ENCODE peak calls at places on chromosome 12, in six cellular contexts. One of them, this sample, is unnamed.
A peak's percentile ranks its signal among the peaks of the same experiment; 100 is the strongest.

GRCh38 chr12:14417717-14418116 is 52.2 kb downstream of the ATF7IP start:
- DNase-seq in endothelial cell of umbilical vein: peak; percentile 96
- DNase-seq in A549: no peak
- DNase-seq in K562: peak; percentile 24
- DNase-seq in HepG2: peak; percentile 33
- DNase-seq in GM12878: no peak
- DNase-seq in this sample: peak; percentile 49

GRCh38 chr12:8948711-8949524 is 527 bp downstream of the M6PR start:
- DNase-seq in endothelial cell of umbilical vein: peak; percentile 50
- DNase-seq in A549: peak; percentile 28
- DNase-seq in K562: peak; percentile 50
- DNase-seq in HepG2: peak; percentile 7
- DNase-seq in GM12878: no peak
- DNase-seq in this sample: peak; percentile 69

GRCh38 chr12:109134186-109134917 is 18.0 kb downstream of the ACACB start:
- DNase-seq in endothelial cell of umbilical vein: no peak
- DNase-seq in A549: peak; percentile 62
- DNase-seq in K562: peak; percentile 45
- DNase-seq in HepG2: no peak
- DNase-seq in GM12878: no peak
- DNase-seq in this sample: peak; percentile 43

GRCh38 chr12:101740980-101741379 is 1.7 kb upstream of the SYCP3 start:
- DNase-seq in endothelial cell of umbilical vein: no peak
- DNase-seq in A549: no peak
- DNase-seq in K562: no peak
- DNase-seq in HepG2: no peak
- DNase-seq in GM12878: no peak
- DNase-seq in this sample: no peak

GRCh38 chr12:80632835-80633234 is 74.6 kb upstream of the MYF6 start:
- DNase-seq in endothelial cell of umbilical vein: no peak
- DNase-seq in A549: no peak
- DNase-seq in K562: no peak
- DNase-seq in HepG2: peak; percentile 23
- DNase-seq in GM12878: no peak
- DNase-seq in this sample: peak; percentile 42

GRCh38 chr12:100473716-100474150 is at the start of gene NR1H4:
- DNase-seq in endothelial cell of umbilical vein: no peak
- DNase-seq in A549: peak; percentile 18
- DNase-seq in K562: no peak
- DNase-seq in HepG2: peak; percentile 32
- DNase-seq in GM12878: no peak
- DNase-seq in this sample: no peak

GRCh38 chr12:109763201-109763841 is 49.7 kb downstream of the FAM222A start:
- DNase-seq in endothelial cell of umbilical vein: peak; percentile 21
- DNase-seq in A549: no peak
- DNase-seq in K562: peak; percentile 10
- DNase-seq in HepG2: no peak
- DNase-seq in GM12878: no peak
- DNase-seq in this sample: peak; percentile 72

GRCh38 chr12:51383281-51383905 is 7.8 kb downstream of the GALNT6 start:
- DNase-seq in endothelial cell of umbilical vein: no peak
- DNase-seq in A549: no peak
- DNase-seq in K562: no peak
- DNase-seq in HepG2: no peak
- DNase-seq in GM12878: no peak
- DNase-seq in this sample: peak; percentile 36

GRCh38 chr12:117789195-117789912 is 179.4 kb downstream of the KSR2 start:
- DNase-seq in endothelial cell of umbilical vein: no peak
- DNase-seq in A549: no peak
- DNase-seq in K562: no peak
- DNase-seq in HepG2: no peak
- DNase-seq in GM12878: no peak
- DNase-seq in this sample: no peak

GRCh38 chr12:132524405-132524804 is 34.5 kb downstream of the FBRSL1 start:
- DNase-seq in endothelial cell of umbilical vein: no peak
- DNase-seq in A549: peak; percentile 97
- DNase-seq in K562: no peak
- DNase-seq in HepG2: no peak
- DNase-seq in GM12878: no peak
- DNase-seq in this sample: no peak

GRCh38 chr12:112130461-112130998 is 5.2 kb downstream of the TRAFD1 start:
- DNase-seq in endothelial cell of umbilical vein: peak; percentile 72
- DNase-seq in A549: no peak
- DNase-seq in K562: peak; percentile 18
- DNase-seq in HepG2: no peak
- DNase-seq in GM12878: peak; percentile 70
- DNase-seq in this sample: peak; percentile 70

GRCh38 chr12:51521554-51522276 is 69.3 kb upstream of the SCN8A start:
- DNase-seq in endothelial cell of umbilical vein: peak; percentile 10
- DNase-seq in A549: no peak
- DNase-seq in K562: no peak
- DNase-seq in HepG2: no peak
- DNase-seq in GM12878: no peak
- DNase-seq in this sample: peak; percentile 22

GRCh38 chr12:49491823-49492222 is 47.0 kb upstream of the KCNH3 start:
- DNase-seq in endothelial cell of umbilical vein: no peak
- DNase-seq in A549: no peak
- DNase-seq in K562: no peak
- DNase-seq in HepG2: no peak
- DNase-seq in GM12878: no peak
- DNase-seq in this sample: no peak

GRCh38 chr12:46553911-46554310 is 181.3 kb upstream of the SLC38A2 start:
- DNase-seq in endothelial cell of umbilical vein: no peak
- DNase-seq in A549: no peak
- DNase-seq in K562: no peak
- DNase-seq in HepG2: no peak
- DNase-seq in GM12878: no peak
- DNase-seq in this sample: no peak

GRCh38 chr12:100699209-100699608 is 95.4 kb upstream of the ANO4 start:
- DNase-seq in endothelial cell of umbilical vein: no peak
- DNase-seq in A549: no peak
- DNase-seq in K562: no peak
- DNase-seq in HepG2: no peak
- DNase-seq in GM12878: peak; percentile 7
- DNase-seq in this sample: peak; percentile 68

GRCh38 chr12:76422154-76422877 is 74.1 kb upstream of the BBS10 start:
- DNase-seq in endothelial cell of umbilical vein: no peak
- DNase-seq in A549: no peak
- DNase-seq in K562: no peak
- DNase-seq in HepG2: no peak
- DNase-seq in GM12878: no peak
- DNase-seq in this sample: no peak

GRCh38 chr12:42130670-42131402 is 13.8 kb downstream of the GXYLT1 start:
- DNase-seq in endothelial cell of umbilical vein: peak; percentile 61
- DNase-seq in A549: no peak
- DNase-seq in K562: no peak
- DNase-seq in HepG2: no peak
- DNase-seq in GM12878: no peak
- DNase-seq in this sample: peak; percentile 68

GRCh38 chr12:42590324-42590934 is 883 bp upstream of the PRICKLE1 start:
- DNase-seq in endothelial cell of umbilical vein: peak; percentile 61
- DNase-seq in A549: peak; percentile 28
- DNase-seq in K562: no peak
- DNase-seq in HepG2: no peak
- DNase-seq in GM12878: no peak
- DNase-seq in this sample: peak; percentile 40

GRCh38 chr12:50708619-50709018 is 55.3 kb upstream of the ATF1 start:
- DNase-seq in endothelial cell of umbilical vein: no peak
- DNase-seq in A549: no peak
- DNase-seq in K562: no peak
- DNase-seq in HepG2: no peak
- DNase-seq in GM12878: no peak
- DNase-seq in this sample: no peak

GRCh38 chr12:32336261-32336660 is 63.1 kb upstream of the FGD4 start:
- DNase-seq in endothelial cell of umbilical vein: no peak
- DNase-seq in A549: no peak
- DNase-seq in K562: no peak
- DNase-seq in HepG2: no peak
- DNase-seq in GM12878: no peak
- DNase-seq in this sample: no peak

GRCh38 chr12:43942379-43942778 is 106.5 kb downstream of the TMEM117 start:
- DNase-seq in endothelial cell of umbilical vein: no peak
- DNase-seq in A549: no peak
- DNase-seq in K562: no peak
- DNase-seq in HepG2: no peak
- DNase-seq in GM12878: no peak
- DNase-seq in this sample: no peak

GRCh38 chr12:130873825-130874224 is 2.0 kb downstream of the RAN start:
- DNase-seq in endothelial cell of umbilical vein: no peak
- DNase-seq in A549: no peak
- DNase-seq in K562: no peak
- DNase-seq in HepG2: no peak
- DNase-seq in GM12878: no peak
- DNase-seq in this sample: no peak

GRCh38 chr12:21819236-21819635 is 44.7 kb upstream of the KCNJ8 start:
- DNase-seq in endothelial cell of umbilical vein: no peak
- DNase-seq in A549: no peak
- DNase-seq in K562: no peak
- DNase-seq in HepG2: peak; percentile 50
- DNase-seq in GM12878: no peak
- DNase-seq in this sample: no peak

GRCh38 chr12:69901141-69901900 is 76.3 kb downstream of the MYRFL start:
- DNase-seq in endothelial cell of umbilical vein: peak; percentile 67
- DNase-seq in A549: no peak
- DNase-seq in K562: no peak
- DNase-seq in HepG2: no peak
- DNase-seq in GM12878: no peak
- DNase-seq in this sample: no peak

GRCh38 chr12:6953417-6954315 is 2.5 kb downstream of the PTPN6 start:
- DNase-seq in endothelial cell of umbilical vein: peak; percentile 46
- DNase-seq in A549: no peak
- DNase-seq in K562: no peak
- DNase-seq in HepG2: no peak
- DNase-seq in GM12878: peak; percentile 95
- DNase-seq in this sample: peak; percentile 95

GRCh38 chr12:93156091-93156490 is 221.6 kb upstream of the NUDT4 start:
- DNase-seq in endothelial cell of umbilical vein: no peak
- DNase-seq in A549: no peak
- DNase-seq in K562: no peak
- DNase-seq in HepG2: no peak
- DNase-seq in GM12878: no peak
- DNase-seq in this sample: no peak

GRCh38 chr12:2263921-2264320 is 211.1 kb downstream of the CACNA1C start:
- DNase-seq in endothelial cell of umbilical vein: no peak
- DNase-seq in A549: no peak
- DNase-seq in K562: no peak
- DNase-seq in HepG2: no peak
- DNase-seq in GM12878: no peak
- DNase-seq in this sample: no peak

GRCh38 chr12:2262449-2262848 is 209.7 kb downstream of the CACNA1C start:
- DNase-seq in endothelial cell of umbilical vein: no peak
- DNase-seq in A549: no peak
- DNase-seq in K562: no peak
- DNase-seq in HepG2: no peak
- DNase-seq in GM12878: no peak
- DNase-seq in this sample: no peak

GRCh38 chr12:2265461-2266167 is 212.8 kb downstream of the CACNA1C start:
- DNase-seq in endothelial cell of umbilical vein: no peak
- DNase-seq in A549: no peak
- DNase-seq in K562: no peak
- DNase-seq in HepG2: no peak
- DNase-seq in GM12878: no peak
- DNase-seq in this sample: peak; percentile 62

GRCh38 chr12:2266666-2267623 is 214.2 kb downstream of the CACNA1C start:
- DNase-seq in endothelial cell of umbilical vein: no peak
- DNase-seq in A549: no peak
- DNase-seq in K562: no peak
- DNase-seq in HepG2: peak; percentile 56
- DNase-seq in GM12878: no peak
- DNase-seq in this sample: no peak

DNA sequence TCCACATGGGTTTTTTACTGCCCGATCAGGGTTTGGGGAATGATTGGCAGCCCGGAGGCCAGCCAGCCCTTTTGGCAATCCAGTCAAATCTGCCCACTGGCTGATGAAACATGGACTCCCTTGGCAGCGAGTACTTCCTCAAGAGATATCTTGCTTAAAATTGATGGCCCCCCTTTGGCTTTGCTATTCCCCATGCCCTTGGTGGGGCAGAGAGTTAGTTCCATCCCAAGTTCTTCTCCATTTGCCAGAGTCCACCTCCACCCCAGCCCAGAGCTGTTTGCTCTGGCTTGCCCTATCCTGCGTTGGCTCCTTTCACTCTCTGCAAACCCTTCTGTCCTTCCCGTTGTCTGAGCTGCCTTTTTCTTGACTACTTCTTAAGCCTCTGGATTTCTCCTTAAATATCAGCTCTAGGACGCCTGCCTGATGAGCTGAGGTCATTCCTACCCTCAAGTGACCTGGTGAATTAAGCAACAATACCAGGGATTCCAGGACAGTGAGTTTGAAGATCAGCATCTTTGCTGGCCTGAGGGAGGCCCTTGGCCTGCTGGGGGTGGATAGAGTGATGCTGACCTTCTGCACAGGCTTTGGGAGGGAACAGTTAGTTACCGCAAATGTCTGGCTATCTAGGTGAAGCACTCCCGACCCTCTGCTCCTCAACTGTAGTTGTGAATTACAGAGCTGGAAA is 212.0 kb downstream of the CACNA1C start:
- DNase-seq in endothelial cell of umbilical vein: no peak
- DNase-seq in A549: no peak
- DNase-seq in K562: no peak
- DNase-seq in HepG2: no peak
- DNase-seq in GM12878: no peak
- DNase-seq in this sample: no peak
- TF ChIP-seq POLR2A in endothelial cell of umbilical vein: no peak
- TF ChIP-seq POLR2A in A549: no peak
- TF ChIP-seq POLR2A in K562: no peak
- TF ChIP-seq POLR2A in HepG2: no peak
- TF ChIP-seq POLR2A in GM12878: no peak
- TF ChIP-seq POLR2A in this sample: no peak

DNA sequence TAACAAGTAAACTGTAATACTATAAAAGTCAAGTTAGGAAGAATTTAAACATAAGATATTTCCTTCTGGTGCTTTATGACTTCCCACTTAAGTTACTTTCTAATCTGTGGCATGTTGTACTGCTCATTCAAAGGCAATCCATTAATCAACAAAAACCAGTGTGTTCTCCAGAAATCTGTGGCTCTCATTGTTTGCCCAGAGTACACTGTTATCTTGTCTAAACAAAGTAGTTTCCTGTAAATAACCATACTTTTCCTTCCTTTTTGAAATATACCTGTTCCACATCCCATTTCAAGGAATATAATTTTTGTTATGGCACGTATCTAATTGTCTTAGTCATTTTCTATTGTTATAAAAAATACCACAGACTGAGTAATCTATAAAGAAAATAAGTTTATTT is 184.1 kb downstream of the CCER1 start:
- DNase-seq in endothelial cell of umbilical vein: peak; percentile 85
- DNase-seq in A549: no peak
- DNase-seq in K562: no peak
- DNase-seq in HepG2: no peak
- DNase-seq in GM12878: no peak
- DNase-seq in this sample: no peak
- TF ChIP-seq MYC in endothelial cell of umbilical vein: no peak
- TF ChIP-seq MYC in A549: no peak
- TF ChIP-seq MYC in K562: no peak
- TF ChIP-seq MYC in HepG2: no peak
- TF ChIP-seq MYC in GM12878: no peak
- TF ChIP-seq MYC in this sample: no peak

GRCh38 chr12:55724940-55725309 is 3.9 kb downstream of the CD63 start:
- DNase-seq in endothelial cell of umbilical vein: no peak
- DNase-seq in A549: no peak
- DNase-seq in K562: no peak
- DNase-seq in HepG2: no peak
- DNase-seq in GM12878: no peak
- DNase-seq in this sample: no peak
- H3K4me3 ChIP-seq in endothelial cell of umbilical vein: no peak overlapping the region
- H3K4me3 ChIP-seq in A549: no peak overlapping the region
- H3K4me3 ChIP-seq in K562: no peak overlapping the region
- H3K4me3 ChIP-seq in HepG2: no peak overlapping the region
- H3K4me3 ChIP-seq in GM12878: no peak overlapping the region
- H3K4me3 ChIP-seq in this sample: no peak overlapping the region

GRCh38 chr12:4276524-4277204 is 3.1 kb downstream of the CCND2 start:
- DNase-seq in endothelial cell of umbilical vein: peak; percentile 87
- DNase-seq in A549: peak; percentile 76
- DNase-seq in K562: peak; percentile 90
- DNase-seq in HepG2: peak; percentile 85
- DNase-seq in GM12878: peak; percentile 78
- DNase-seq in this sample: peak; percentile 91
- TF ChIP-seq POLR2A in endothelial cell of umbilical vein: no peak
- TF ChIP-seq POLR2A in A549: no peak
- TF ChIP-seq POLR2A in K562: no peak
- TF ChIP-seq POLR2A in HepG2: no peak
- TF ChIP-seq POLR2A in GM12878: peak; percentile 42
- TF ChIP-seq POLR2A in this sample: peak; percentile 22